ENCODE peak calls at places on chromosomes 1 and 21, in seven cellular contexts. S, Y, E, I, M, Z and P are unnamed samples.

GRCh38 chr1:11207898-11208611 is 18.9 kb downstream of the ANGPTL7 start:
- DNase-seq in Z (no peak), M (peak; percentile 82), E (no peak), S (peak; percentile 22), I (no peak), Y (no peak), P (no peak)

GRCh38 chr1:46772571-46772970 is 26.3 kb upstream of the CYP4B1 start:
- DNase-seq in M (no peak), Z (no peak), Y (peak; percentile 42), S (no peak), I (no peak), E (no peak), P (no peak)

GRCh38 chr1:181341026-181341632 is 142.2 kb upstream of the CACNA1E start:
- DNase-seq in S (no peak), Y (no peak), Z (no peak), M (no peak), E (no peak), I (no peak), P (no peak)

GRCh38 chr1:229035748-229036082 is 235.2 kb upstream of the RAB4A start:
- DNase-seq in M (no peak), Z (no peak), S (no peak), E (no peak), I (no peak), Y (no peak), P (no peak)

GRCh38 chr1:7561331-7561921 is 209.7 kb upstream of the VAMP3 start:
- DNase-seq in M (no peak), Z (peak; percentile 63), Y (peak; percentile 37), S (no peak), I (no peak), E (no peak), P (peak; percentile 69)

GRCh38 chr1:236120725-236121153 is 21.6 kb upstream of the GPR137B start:
- DNase-seq in M (no peak), I (no peak), Z (no peak), S (no peak), E (no peak), Y (no peak), P (no peak)

GRCh38 chr1:110084226-110085078 is 14.0 kb upstream of the ALX3 start:
- DNase-seq in I (no peak), S (no peak), Y (peak; percentile 60), M (peak; percentile 80), Z (peak; percentile 83), E (no peak), P (no peak)

GRCh38 chr21:43352568-43353281 is 74.2 kb downstream of the SIK1 start:
- DNase-seq in Z (no peak), Y (peak; percentile 45), S (no peak), M (no peak), E (no peak), I (no peak), P (peak; percentile 64)

GRCh38 chr1:198499588-198499987 is 40.9 kb downstream of the ATP6V1G3 start:
- DNase-seq in I (no peak), Y (no peak), M (no peak), E (no peak), Z (no peak), S (no peak), P (no peak)

GRCh38 chr1:230185076-230186001 is 118.3 kb downstream of the GALNT2 start:
- DNase-seq in Z (no peak), M (no peak), Y (no peak), I (no peak), E (no peak), S (peak; percentile 18), P (no peak)

GRCh38 chr21:29436143-29436542 is 137.4 kb downstream of the BACH1 start:
- DNase-seq in S (no peak), Y (no peak), I (no peak), Z (no peak), E (no peak), M (no peak), P (no peak)

GRCh38 chr1:157968951-157969350 is 24.5 kb upstream of the KIRREL1 start:
- DNase-seq in S (peak; percentile 98), Z (no peak), M (no peak), Y (no peak), I (no peak), E (no peak), P (no peak)

GRCh38 chr1:243230914-243231313 is 24.2 kb downstream of the CEP170 start:
- DNase-seq in I (peak; percentile 43), S (peak; percentile 32), Z (no peak), Y (peak; percentile 35), E (no peak), M (no peak), P (peak; percentile 24)

GRCh38 chr1:118360817-118361216 is 175.8 kb upstream of the SPAG17 start:
- DNase-seq in I (no peak), E (no peak), Z (no peak), S (peak; percentile 78), Y (no peak), M (no peak), P (no peak)

GRCh38 chr1:48007044-48007443 is 9.9 kb upstream of the TRABD2B start:
- DNase-seq in S (peak; percentile 69), M (no peak), I (no peak), Y (no peak), E (no peak), Z (no peak), P (no peak)

GRCh38 chr1:230169454-230170152 is 102.6 kb downstream of the GALNT2 start:
- DNase-seq in M (no peak), S (no peak), I (no peak), Y (no peak), Z (no peak), E (no peak), P (no peak)

GRCh38 chr1:54950361-54951163 is 29.9 kb upstream of the TMEM61 start:
- DNase-seq in I (peak; percentile 72), M (peak; percentile 81), S (peak; percentile 81), E (peak; percentile 77), Y (peak; percentile 79), Z (peak; percentile 67), P (peak; percentile 76)

GRCh38 chr1:79982218-79982617 is 975.7 kb upstream of the ADGRL4 start:
- DNase-seq in Y (no peak), Z (peak; percentile 66), E (no peak), S (no peak), I (no peak), M (peak; percentile 72), P (no peak)

GRCh38 chr21:45913416-45913765 is 68.2 kb upstream of the COL6A1 start:
- DNase-seq in E (no peak), S (no peak), M (no peak), Z (no peak), I (no peak), Y (no peak), P (no peak)

GRCh38 chr1:15046487-15047165 is 106.9 kb upstream of the TMEM51 start:
- DNase-seq in Z (peak; percentile 81), I (no peak), S (peak; percentile 63), E (peak; percentile 61), M (peak; percentile 86), Y (peak; percentile 70), P (peak; percentile 94)

GRCh38 chr1:190475394-190476250 is 2.0 kb downstream of the BRINP3 start:
- DNase-seq in S (no peak), Z (peak; percentile 44), M (no peak), Y (no peak), E (no peak), I (no peak), P (no peak)

GRCh38 chr1:41806472-41807155 is 112.1 kb downstream of the HIVEP3 start:
- DNase-seq in Y (peak; percentile 54), E (no peak), Z (no peak), S (no peak), M (no peak), I (no peak), P (no peak)

GRCh38 chr1:239997515-239998311 is 94.0 kb upstream of the FMN2 start:
- DNase-seq in I (no peak), Z (no peak), E (no peak), M (no peak), Y (no peak), S (no peak), P (peak; percentile 89)
- TF ChIP-seq CTCF in I (no peak), Z (peak; percentile 20), E (no peak), M (no peak), Y (no peak), S (peak; percentile 2), P (peak; percentile 47)

GRCh38 chr1:151134991-151135390 is 11.4 kb downstream of the SEMA6C start:
- DNase-seq in E (no peak), M (no peak), Z (no peak), S (no peak), I (no peak), Y (no peak), P (no peak)

GRCh38 chr1:151134396-151134795 is 12.0 kb downstream of the SEMA6C start:
- DNase-seq in E (no peak), Z (no peak), M (no peak), I (no peak), Y (no peak), S (no peak), P (no peak)

GRCh38 chr1:151133339-151133761 is 13.1 kb downstream of the SEMA6C start:
- DNase-seq in E (no peak), Y (no peak), S (no peak), Z (no peak), M (no peak), I (no peak), P (peak; percentile 18)

GRCh38 chr1:151137789-151138188 is 8.6 kb downstream of the SEMA6C start:
- DNase-seq in M (no peak), I (no peak), S (no peak), Z (no peak), E (no peak), Y (no peak), P (no peak)

DNA sequence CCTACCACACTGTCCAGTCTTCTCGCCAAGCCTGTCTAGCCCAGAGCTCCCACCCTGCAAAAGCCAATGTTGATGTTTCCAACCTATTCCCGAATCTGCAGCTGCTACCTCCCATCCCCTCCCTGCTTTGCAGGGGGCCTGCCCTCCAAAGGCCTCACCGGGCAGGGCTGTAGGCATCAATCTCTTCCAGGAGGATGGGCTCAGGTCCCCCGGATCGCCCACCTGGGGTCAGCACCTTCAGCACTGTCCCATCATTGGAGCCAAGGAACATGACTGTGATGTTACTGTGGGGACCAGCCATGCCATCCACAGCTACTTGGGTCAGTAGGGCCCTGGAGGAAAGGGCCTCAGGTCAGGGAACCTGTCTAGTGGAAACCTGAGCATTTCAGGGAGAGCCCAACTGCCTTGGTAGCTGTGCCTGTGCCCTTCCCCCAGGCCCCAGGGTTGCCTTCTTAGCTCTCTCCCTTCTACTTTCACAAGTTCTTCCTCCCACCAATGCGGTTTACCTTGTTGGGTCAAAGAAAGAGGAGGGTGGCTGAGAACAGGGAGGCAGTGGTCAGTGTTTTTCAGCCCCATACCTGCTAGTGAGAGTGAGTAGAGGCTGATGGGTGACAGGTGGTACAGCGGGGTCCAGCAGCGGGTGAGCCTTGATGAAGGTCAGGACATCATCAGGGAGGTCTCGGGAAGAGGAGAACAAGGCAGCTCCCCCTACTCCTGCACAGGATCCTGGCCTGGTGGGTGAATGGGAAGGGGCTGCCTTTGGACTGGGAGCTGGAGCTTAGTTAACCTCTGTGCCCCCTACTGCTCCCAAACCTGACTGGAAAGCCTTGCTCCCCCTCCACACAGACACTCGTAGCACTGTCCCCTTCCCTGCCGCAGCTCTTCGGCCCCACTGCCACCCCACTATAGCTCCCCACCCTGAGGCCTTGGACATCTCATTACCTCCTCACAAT is 10.7 kb downstream of the SEMA6C start:
- DNase-seq in M (no peak), Z (no peak), I (no peak), S (no peak), Y (no peak), E (no peak), P (peak; percentile 17)
- TF ChIP-seq CTCF in M (no peak), Z (no peak), I (no peak), S (no peak), Y (no peak), E (no peak), P (no peak)

GRCh38 chr1:169701261-169701802 is 10.1 kb downstream of the SELL start:
- DNase-seq in I (no peak), Y (no peak), M (no peak), S (no peak), Z (no peak), E (no peak), P (no peak)
- TF ChIP-seq CTCF in I (no peak), Y (no peak), M (no peak), S (no peak), Z (no peak), E (no peak), P (no peak)

GRCh38 chr1:113811888-113812660 is at the start of gene RSBN1:
- DNase-seq in M (peak; percentile 100), Y (peak; percentile 99), I (peak; percentile 99), E (peak; percentile 91), S (peak; percentile 96), Z (peak; percentile 99), P (peak; percentile 92)
- TF ChIP-seq CTCF in M (no peak), Y (no peak), I (no peak), E (no peak), S (peak; percentile 10), Z (peak; percentile 12), P (no peak)